ENCODE peak calls at places on chromosomes 16 and 17, in five cellular contexts. U is SJSA1; Y is midbrain; M is activated CD4-positive, CD25-positive, alpha-beta regulatory T cell; I is stimulated activated CD4-positive, alpha-beta T cell treated with anti-CD3 and anti-CD28 coated beads, Interleukin-12 subunit alpha, Interleukin-12 subunit beta, amount 100 ng/mL, for 4 hours. R is an unnamed sample.

GRCh38 chr17:9259419-9259818 is 238.1 kb downstream of the NTN1 start:
- DNase-seq in U (peak; percentile 17), Y (no peak), M (no peak), I (no peak), R (no peak)

GRCh38 chr16:82059161-82059982 is 24.3 kb downstream of the HSD17B2 start:
- DNase-seq in U (no peak), Y (no peak), M (no peak), I (no peak), R (no peak)

GRCh38 chr17:64001091-64001579 is 3.0 kb downstream of the PRR29 start:
- DNase-seq in U (no peak), Y (no peak), M (no peak), I (no peak), R (no peak)

GRCh38 chr17:49545811-49546545 is 29.7 kb upstream of the NXPH3 start:
- DNase-seq in U (no peak), Y (no peak), M (no peak), I (no peak), R (no peak)

GRCh38 chr16:2858245-2859025 is 465 bp upstream of the PRSS22 start:
- DNase-seq in U (no peak), Y (no peak), M (no peak), I (no peak), R (no peak)

GRCh38 chr16:61987474-61988012 is 48.7 kb downstream of the CDH8 start:
- DNase-seq in U (no peak), Y (no peak), M (no peak), I (no peak), R (no peak)

GRCh38 chr16:67280090-67281015 is 1.0 kb downstream of the PLEKHG4 start:
- DNase-seq in U (no peak), Y (no peak), M (no peak), I (no peak), R (no peak)

GRCh38 chr16:10752843-10753523 is 9.3 kb downstream of the NUBP1 start:
- DNase-seq in U (no peak), Y (peak; percentile 56), M (no peak), I (no peak), R (no peak)

GRCh38 chr17:47802341-47803022 is 19.1 kb downstream of the OSBPL7 start:
- DNase-seq in U (peak; percentile 30), Y (peak; percentile 2), M (peak; percentile 36), I (peak; percentile 57), R (peak; percentile 27)

GRCh38 chr17:16374539-16374938 is 6.4 kb upstream of the UBB start:
- DNase-seq in U (no peak), Y (no peak), M (no peak), I (no peak), R (no peak)

GRCh38 chr17:8285270-8286181 is 2.9 kb upstream of the RANGRF start:
- DNase-seq in U (no peak), Y (peak; percentile 2), M (no peak), I (no peak), R (no peak)

GRCh38 chr16:48503779-48504178 is 106.2 kb downstream of the N4BP1 start:
- DNase-seq in U (peak; percentile 76), Y (no peak), M (no peak), I (no peak), R (no peak)

GRCh38 chr16:11668590-11669379 is 530 bp downstream of the SNN start:
- DNase-seq in U (no peak), Y (no peak), M (no peak), I (peak; percentile 33), R (no peak)

R was measured in neural crest cell.